ENCODE peak calls at places on chromosomes 6 and 20, in five cellular contexts. Y is neural crest cell; F is activated CD8-positive, alpha-beta T cell treated with anti-CD3 and anti-CD28 coated beads for 36 hours; N is AG04450; Z is psoas muscle. G is an unnamed sample.

GRCh38 chr20:36632487-36633284 is 13.3 kb downstream of the SLA2 start:
- DNase-seq in Z (no peak), N (no peak), F (no peak), Y (no peak), G (no peak)

GRCh38 chr20:38635721-38636285 is 34.2 kb downstream of the ARHGAP40 start:
- DNase-seq in N (no peak), F (no peak), Y (no peak), Z (no peak), G (no peak)

GRCh38 chr6:139027620-139028182 is 844 bp upstream of the ABRACL start:
- DNase-seq in Y (no peak), Z (no peak), N (no peak), F (peak), G (peak)

GRCh38 chr20:19938421-19938787 is 78.8 kb upstream of the NAA20 start:
- DNase-seq in Y (no peak), N (no peak), F (no peak), Z (no peak), G (no peak)

GRCh38 chr6:138727182-138727581 is 46.4 kb upstream of the CCDC28A start:
- DNase-seq in N (no peak), Y (no peak), F (no peak), Z (no peak), G (no peak)

GRCh38 chr6:70524721-70525286 is 41.9 kb upstream of the SDHAF4 start:
- DNase-seq in F (no peak), N (no peak), Z (no peak), Y (no peak), G (no peak)

GRCh38 chr6:5753187-5753586 is 253.5 kb downstream of the NRN1 start:
- DNase-seq in Y (no peak), Z (no peak), F (no peak), N (no peak), G (no peak)

GRCh38 chr6:7431594-7432390 is 42.2 kb downstream of the RIOK1 start:
- DNase-seq in Y (no peak), Z (no peak), N (no peak), F (no peak), G (no peak)

GRCh38 chr6:45626087-45626891 is 248.6 kb upstream of the SUPT3H start:
- DNase-seq in Y (no peak), Z (no peak), F (peak), N (peak), G (no peak)

DNA sequence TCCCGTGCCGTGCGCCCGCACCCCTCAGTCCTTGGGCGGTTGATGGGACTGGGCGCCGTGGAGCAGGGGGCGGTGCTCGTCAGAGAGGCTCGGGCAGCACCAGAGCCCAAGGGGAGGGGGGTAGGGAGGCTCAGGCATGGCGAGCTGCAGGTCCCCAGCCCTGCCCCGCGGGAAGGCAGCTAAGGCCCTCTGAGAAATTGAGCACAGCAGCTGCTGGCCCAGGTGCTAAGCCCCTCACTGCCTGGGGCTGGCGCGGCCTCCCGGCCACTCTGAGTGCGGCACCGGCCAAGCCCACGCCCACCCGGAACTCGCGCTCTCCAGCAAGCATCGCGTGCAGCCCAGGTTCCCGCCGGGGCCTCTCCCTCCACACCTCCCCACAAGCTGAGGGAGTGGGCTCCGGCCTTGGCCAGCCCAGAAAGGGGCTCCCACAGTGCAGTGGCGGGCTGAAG is 16.4 kb downstream of the SOX4 start:
- DNase-seq in Y (no peak), F (no peak), Z (no peak), N (no peak), G (no peak)
- TF ChIP-seq CTCF in Y (no peak), F (no peak), Z (no peak), N (no peak), G (no peak)

GRCh38 chr20:8800089-8800488 is 268.8 kb upstream of the PLCB4 start:
- DNase-seq in N (no peak), Y (no peak), Z (no peak), F (no peak), G (no peak)
- TF ChIP-seq CTCF in N (no peak), Y (peak), Z (no peak), F (no peak), G (no peak)

DNA sequence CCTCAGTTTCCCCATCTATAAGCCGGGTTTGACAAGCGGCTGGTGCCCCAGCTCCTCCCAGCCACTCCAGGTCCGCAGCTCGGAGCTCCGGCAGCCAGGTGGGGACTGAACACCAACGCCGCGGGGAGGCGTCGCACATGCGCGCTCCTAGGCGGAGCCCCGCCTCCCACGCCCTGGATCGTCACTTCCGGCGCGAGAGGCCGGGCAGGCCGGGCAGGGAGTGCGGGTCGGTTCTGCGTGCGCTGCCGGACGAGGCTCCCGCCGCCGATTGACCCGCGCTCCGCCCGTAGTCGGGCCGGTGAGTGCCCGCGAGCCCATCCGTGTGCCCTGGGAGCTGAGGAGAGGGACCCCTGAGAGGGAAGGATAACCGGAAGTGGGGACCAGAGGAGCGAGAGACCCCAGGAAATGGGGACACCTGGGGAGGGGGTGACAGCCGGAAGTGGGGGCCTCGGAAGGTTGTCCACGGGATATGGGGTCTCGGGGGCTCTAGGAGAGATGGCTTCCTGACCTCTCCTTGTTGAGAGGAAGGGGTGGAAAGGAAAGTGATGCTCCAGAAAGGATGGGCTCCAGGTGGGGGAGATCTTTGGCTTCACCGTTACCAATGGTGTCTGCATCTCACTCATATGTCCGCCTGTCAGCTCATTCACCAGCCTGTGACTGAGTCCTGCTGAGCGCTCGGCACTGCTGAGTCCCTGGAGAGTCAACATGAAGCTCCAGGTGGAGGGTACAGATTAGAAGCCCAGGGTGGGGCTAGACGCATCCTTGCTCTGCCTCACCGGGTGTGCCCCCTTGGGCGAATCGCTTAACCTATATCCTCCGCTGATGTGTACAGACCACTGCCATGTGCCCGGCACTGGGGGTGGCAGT is at the start of gene TTPAL:
- DNase-seq in F (peak), Y (peak), Z (peak), N (peak), G (peak)
- TF ChIP-seq CTCF in F (no peak), Y (no peak), Z (peak), N (peak), G (no peak)

GRCh38 chr6:62889240-62889639 is 322.0 kb upstream of the FKBP1C start:
- DNase-seq in Y (no peak), F (no peak), Z (no peak), N (no peak), G (no peak)

GRCh38 chr6:62891065-62891647 is 320.1 kb upstream of the FKBP1C start:
- DNase-seq in Z (no peak), Y (no peak), N (no peak), F (no peak), G (no peak)
- TF ChIP-seq CTCF in Z (no peak), Y (peak), N (peak), F (peak), G (no peak)

GRCh38 chr6:84346372-84346771 is 118.9 kb upstream of the CEP162 start:
- DNase-seq in N (no peak), F (no peak), Y (no peak), Z (no peak), G (no peak)
- TF ChIP-seq CTCF in N (peak), F (no peak), Y (no peak), Z (no peak), G (no peak)

GRCh38 chr20:49945701-49946477 is 9.7 kb downstream of the RNF114 start:
- DNase-seq in F (no peak), N (no peak), Y (no peak), Z (no peak), G (no peak)

GRCh38 chr20:49948178-49948577 is 12.0 kb downstream of the RNF114 start:
- DNase-seq in Y (no peak), N (no peak), F (no peak), Z (no peak), G (no peak)

GRCh38 chr20:49948809-49949507 is 12.8 kb downstream of the RNF114 start:
- DNase-seq in Y (no peak), N (peak), F (no peak), Z (no peak), G (no peak)

GRCh38 chr20:49955167-49955566 is 19.0 kb downstream of the RNF114 start:
- DNase-seq in F (no peak), Y (no peak), N (no peak), Z (no peak), G (no peak)

GRCh38 chr20:49951160-49951559 is 15.0 kb downstream of the RNF114 start:
- DNase-seq in F (no peak), Y (no peak), N (peak), Z (no peak), G (no peak)
- TF ChIP-seq CTCF in F (no peak), Y (no peak), N (no peak), Z (no peak), G (no peak)

DNA sequence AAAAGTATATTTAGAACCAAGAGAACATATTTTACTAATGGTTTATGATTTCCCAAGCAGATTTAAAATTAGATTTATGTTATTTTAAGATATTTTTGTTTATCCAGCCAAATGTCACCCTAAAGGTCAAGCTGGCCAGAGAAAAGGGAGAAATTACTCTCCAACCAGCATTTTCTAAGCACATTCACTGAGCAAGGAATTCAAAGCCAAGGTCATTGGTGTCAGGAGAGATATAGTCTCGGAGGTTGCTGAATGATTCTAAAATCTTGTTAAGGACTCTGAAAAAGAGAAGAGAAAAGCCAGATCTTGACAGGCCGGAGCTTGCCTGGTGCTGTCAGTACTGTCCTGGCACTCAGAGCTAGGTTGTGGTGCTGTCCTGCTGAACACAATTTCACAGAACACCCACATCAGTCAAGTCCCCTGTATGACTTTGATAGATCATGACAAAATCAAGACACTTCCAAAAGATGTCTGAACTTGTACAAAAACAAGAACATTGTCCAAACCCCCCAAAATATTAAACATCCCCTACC is 222.3 kb upstream of the SMLR1 start:
- DNase-seq in Y (no peak), F (no peak), Z (no peak), N (no peak), G (no peak)
- TF ChIP-seq CTCF in Y (no peak), F (no peak), Z (no peak), N (no peak), G (no peak)

DNA sequence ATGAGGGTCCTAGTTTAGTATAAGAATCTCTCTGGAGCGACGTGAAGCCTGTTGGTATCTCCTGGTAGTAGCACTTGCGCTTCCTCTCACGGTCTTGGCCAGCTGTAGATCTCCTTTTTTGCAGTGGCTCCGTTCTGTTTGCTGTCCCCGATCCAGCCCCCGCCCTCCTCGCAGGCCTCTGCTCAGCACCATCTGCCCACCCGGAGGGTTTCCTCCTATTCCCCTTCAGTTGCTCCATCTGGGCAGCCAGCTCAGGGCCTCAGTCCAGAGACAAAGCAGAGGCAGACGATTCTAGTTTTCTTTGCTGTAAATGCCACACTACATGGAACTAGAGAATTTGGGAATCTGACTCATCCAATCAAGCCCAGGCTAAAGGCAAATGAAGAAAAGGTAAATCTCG is 126.6 kb downstream of the TIAM2 start:
- DNase-seq in N (no peak), Z (peak), F (no peak), Y (peak), G (no peak)
- TF ChIP-seq CTCF in N (no peak), Z (no peak), F (no peak), Y (no peak), G (no peak)

GRCh38 chr20:42639140-42639539 is 550.6 kb downstream of the PTPRT start:
- DNase-seq in Y (no peak), Z (no peak), N (no peak), F (no peak), G (no peak)
- TF ChIP-seq CTCF in Y (no peak), Z (no peak), N (no peak), F (no peak), G (no peak)

G was measured in GM13976.